ENCODE peak calls at places on chromosome 14, in four cellular contexts. One of them, this sample, is unnamed.
A peak's percentile ranks its signal among the peaks of the same experiment; 100 is the strongest.

GRCh38 chr14:93938766-93939303 is 11.7 kb downstream of the FAM181A start:
- DNase-seq in CD4-positive, CD25-positive, alpha-beta regulatory T cell: no peak
- DNase-seq in brain microvascular endothelial cell: no peak
- DNase-seq in cardiac muscle cell: no peak
- DNase-seq in this sample: peak; percentile 57

GRCh38 chr14:64117671-64118402 is 176.3 kb downstream of the ESR2 start:
- DNase-seq in CD4-positive, CD25-positive, alpha-beta regulatory T cell: no peak
- DNase-seq in brain microvascular endothelial cell: peak; percentile 77
- DNase-seq in cardiac muscle cell: peak; percentile 29
- DNase-seq in this sample: peak; percentile 78

GRCh38 chr14:30756594-30756993 is 117.8 kb upstream of the COCH start:
- DNase-seq in CD4-positive, CD25-positive, alpha-beta regulatory T cell: no peak
- DNase-seq in brain microvascular endothelial cell: no peak
- DNase-seq in cardiac muscle cell: no peak
- DNase-seq in this sample: no peak

GRCh38 chr14:67441672-67442071 is 29.7 kb upstream of the PLEK2 start:
- DNase-seq in CD4-positive, CD25-positive, alpha-beta regulatory T cell: no peak
- DNase-seq in brain microvascular endothelial cell: no peak
- DNase-seq in cardiac muscle cell: no peak
- DNase-seq in this sample: no peak

GRCh38 chr14:90235179-90235976 is 21.0 kb upstream of the PSMC1 start:
- DNase-seq in CD4-positive, CD25-positive, alpha-beta regulatory T cell: peak; percentile 21
- DNase-seq in brain microvascular endothelial cell: peak; percentile 45
- DNase-seq in cardiac muscle cell: peak; percentile 72
- DNase-seq in this sample: peak; percentile 84

GRCh38 chr14:88269816-88270416 is 53.2 kb downstream of the KCNK10 start:
- DNase-seq in CD4-positive, CD25-positive, alpha-beta regulatory T cell: no peak
- DNase-seq in brain microvascular endothelial cell: no peak
- DNase-seq in cardiac muscle cell: no peak
- DNase-seq in this sample: no peak

GRCh38 chr14:21846227-21846885 is 172.7 kb upstream of the OR4E1 start:
- DNase-seq in CD4-positive, CD25-positive, alpha-beta regulatory T cell: peak; percentile 57
- DNase-seq in brain microvascular endothelial cell: peak; percentile 25
- DNase-seq in cardiac muscle cell: peak; percentile 17
- DNase-seq in this sample: no peak

GRCh38 chr14:73239463-73240241 is 2.3 kb downstream of the PAPLN start:
- DNase-seq in CD4-positive, CD25-positive, alpha-beta regulatory T cell: no peak
- DNase-seq in brain microvascular endothelial cell: peak; percentile 53
- DNase-seq in cardiac muscle cell: peak; percentile 72
- DNase-seq in this sample: peak; percentile 80

GRCh38 chr14:95468416-95469133 is 47.9 kb downstream of the SYNE3 start:
- DNase-seq in CD4-positive, CD25-positive, alpha-beta regulatory T cell: no peak
- DNase-seq in brain microvascular endothelial cell: no peak
- DNase-seq in cardiac muscle cell: no peak
- DNase-seq in this sample: peak; percentile 21

GRCh38 chr14:83988274-83988673 is 1541.7 kb upstream of the FLRT2 start:
- DNase-seq in CD4-positive, CD25-positive, alpha-beta regulatory T cell: no peak
- DNase-seq in brain microvascular endothelial cell: no peak
- DNase-seq in cardiac muscle cell: peak; percentile 83
- DNase-seq in this sample: no peak

GRCh38 chr14:56787530-56787929 is 22.7 kb downstream of the OTX2 start:
- DNase-seq in CD4-positive, CD25-positive, alpha-beta regulatory T cell: no peak
- DNase-seq in brain microvascular endothelial cell: no peak
- DNase-seq in cardiac muscle cell: no peak
- DNase-seq in this sample: no peak

GRCh38 chr14:68495101-68495637 is 297.7 kb downstream of the ZFP36L1 start:
- DNase-seq in CD4-positive, CD25-positive, alpha-beta regulatory T cell: no peak
- DNase-seq in brain microvascular endothelial cell: no peak
- DNase-seq in cardiac muscle cell: no peak
- DNase-seq in this sample: no peak

GRCh38 chr14:98966465-98967162 is 305.4 kb downstream of the BCL11B start:
- DNase-seq in CD4-positive, CD25-positive, alpha-beta regulatory T cell: no peak
- DNase-seq in brain microvascular endothelial cell: no peak
- DNase-seq in cardiac muscle cell: no peak
- DNase-seq in this sample: no peak

GRCh38 chr14:35964736-35965135 is 138.6 kb downstream of the BRMS1L start:
- DNase-seq in CD4-positive, CD25-positive, alpha-beta regulatory T cell: no peak
- DNase-seq in brain microvascular endothelial cell: no peak
- DNase-seq in cardiac muscle cell: no peak
- DNase-seq in this sample: no peak

GRCh38 chr14:32933623-32933942 is 5.1 kb upstream of the NPAS3 start:
- DNase-seq in CD4-positive, CD25-positive, alpha-beta regulatory T cell: no peak
- DNase-seq in brain microvascular endothelial cell: peak; percentile 37
- DNase-seq in cardiac muscle cell: peak; percentile 32
- DNase-seq in this sample: no peak

GRCh38 chr14:75422169-75422568 is 5.7 kb upstream of the JDP2 start:
- DNase-seq in CD4-positive, CD25-positive, alpha-beta regulatory T cell: no peak
- DNase-seq in brain microvascular endothelial cell: peak; percentile 42
- DNase-seq in cardiac muscle cell: no peak
- DNase-seq in this sample: no peak

GRCh38 chr14:67785270-67786109 is 30.9 kb downstream of the ZFYVE26 start:
- DNase-seq in CD4-positive, CD25-positive, alpha-beta regulatory T cell: no peak
- DNase-seq in brain microvascular endothelial cell: no peak
- DNase-seq in cardiac muscle cell: no peak
- DNase-seq in this sample: no peak

GRCh38 chr14:99686557-99687283 is 2.6 kb downstream of the CYP46A1 start:
- DNase-seq in CD4-positive, CD25-positive, alpha-beta regulatory T cell: no peak
- DNase-seq in brain microvascular endothelial cell: no peak
- DNase-seq in cardiac muscle cell: no peak
- DNase-seq in this sample: no peak

DNA sequence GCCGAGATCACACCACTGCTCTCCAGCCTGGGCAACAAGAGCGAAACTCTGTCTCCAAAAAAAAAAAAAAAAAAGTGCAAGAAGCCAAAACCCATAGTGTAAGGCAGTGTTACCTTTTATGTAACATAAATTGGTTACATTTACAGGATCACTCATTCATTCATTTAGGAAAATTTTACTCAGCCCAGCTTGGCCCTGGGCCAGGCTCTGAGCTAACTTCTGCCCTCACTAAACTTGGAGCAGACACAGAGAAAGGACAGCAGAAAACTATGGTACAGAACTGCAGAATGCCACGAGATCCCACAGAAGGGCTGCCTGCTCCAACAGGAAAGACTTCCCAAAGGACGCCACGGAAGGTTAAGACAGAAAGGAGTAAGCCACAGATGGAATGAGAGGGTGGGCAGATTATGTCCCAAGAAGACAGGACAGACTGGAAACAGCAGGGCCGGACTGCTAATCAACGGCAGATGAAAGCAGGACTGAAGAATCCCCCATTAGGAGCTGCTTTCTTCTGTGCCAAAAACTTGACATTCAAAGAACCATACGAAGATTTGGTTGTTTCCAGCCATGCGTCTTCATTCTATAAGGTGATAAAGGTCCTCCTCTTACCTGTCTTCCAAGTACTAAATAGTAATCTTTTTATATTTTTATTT is 18.9 kb downstream of the PPP1R13B start:
- DNase-seq in CD4-positive, CD25-positive, alpha-beta regulatory T cell: no peak
- DNase-seq in brain microvascular endothelial cell: no peak
- DNase-seq in cardiac muscle cell: peak; percentile 69
- DNase-seq in this sample: peak; percentile 69
- H3K27ac ChIP-seq in CD4-positive, CD25-positive, alpha-beta regulatory T cell: no peak overlapping the region
- H3K27ac ChIP-seq in brain microvascular endothelial cell: no peak overlapping the region
- H3K27ac ChIP-seq in cardiac muscle cell: peak overlapping the region; percentile 86
- H3K27ac ChIP-seq in this sample: peak overlapping the region; percentile 47

GRCh38 chr14:37590096-37590809 is 4.8 kb downstream of the FOXA1 start:
- DNase-seq in CD4-positive, CD25-positive, alpha-beta regulatory T cell: no peak
- DNase-seq in brain microvascular endothelial cell: no peak
- DNase-seq in cardiac muscle cell: no peak
- DNase-seq in this sample: no peak

GRCh38 chr14:37587881-37588666 is 7.0 kb downstream of the FOXA1 start:
- DNase-seq in CD4-positive, CD25-positive, alpha-beta regulatory T cell: no peak
- DNase-seq in brain microvascular endothelial cell: no peak
- DNase-seq in cardiac muscle cell: no peak
- DNase-seq in this sample: no peak

GRCh38 chr14:37588667-37588955 is 6.4 kb downstream of the FOXA1 start:
- DNase-seq in CD4-positive, CD25-positive, alpha-beta regulatory T cell: no peak
- DNase-seq in brain microvascular endothelial cell: no peak
- DNase-seq in cardiac muscle cell: no peak
- DNase-seq in this sample: no peak

GRCh38 chr14:37590810-37591139 is 4.3 kb downstream of the FOXA1 start:
- DNase-seq in CD4-positive, CD25-positive, alpha-beta regulatory T cell: no peak
- DNase-seq in brain microvascular endothelial cell: no peak
- DNase-seq in cardiac muscle cell: no peak
- DNase-seq in this sample: no peak

GRCh38 chr14:37588956-37589737 is 5.9 kb downstream of the FOXA1 start:
- DNase-seq in CD4-positive, CD25-positive, alpha-beta regulatory T cell: no peak
- DNase-seq in brain microvascular endothelial cell: no peak
- DNase-seq in cardiac muscle cell: no peak
- DNase-seq in this sample: no peak
- H3K4me3 ChIP-seq in CD4-positive, CD25-positive, alpha-beta regulatory T cell: no peak overlapping the region
- H3K4me3 ChIP-seq in brain microvascular endothelial cell: no peak overlapping the region
- H3K4me3 ChIP-seq in cardiac muscle cell: no peak overlapping the region
- H3K4me3 ChIP-seq in this sample: no peak overlapping the region

DNA sequence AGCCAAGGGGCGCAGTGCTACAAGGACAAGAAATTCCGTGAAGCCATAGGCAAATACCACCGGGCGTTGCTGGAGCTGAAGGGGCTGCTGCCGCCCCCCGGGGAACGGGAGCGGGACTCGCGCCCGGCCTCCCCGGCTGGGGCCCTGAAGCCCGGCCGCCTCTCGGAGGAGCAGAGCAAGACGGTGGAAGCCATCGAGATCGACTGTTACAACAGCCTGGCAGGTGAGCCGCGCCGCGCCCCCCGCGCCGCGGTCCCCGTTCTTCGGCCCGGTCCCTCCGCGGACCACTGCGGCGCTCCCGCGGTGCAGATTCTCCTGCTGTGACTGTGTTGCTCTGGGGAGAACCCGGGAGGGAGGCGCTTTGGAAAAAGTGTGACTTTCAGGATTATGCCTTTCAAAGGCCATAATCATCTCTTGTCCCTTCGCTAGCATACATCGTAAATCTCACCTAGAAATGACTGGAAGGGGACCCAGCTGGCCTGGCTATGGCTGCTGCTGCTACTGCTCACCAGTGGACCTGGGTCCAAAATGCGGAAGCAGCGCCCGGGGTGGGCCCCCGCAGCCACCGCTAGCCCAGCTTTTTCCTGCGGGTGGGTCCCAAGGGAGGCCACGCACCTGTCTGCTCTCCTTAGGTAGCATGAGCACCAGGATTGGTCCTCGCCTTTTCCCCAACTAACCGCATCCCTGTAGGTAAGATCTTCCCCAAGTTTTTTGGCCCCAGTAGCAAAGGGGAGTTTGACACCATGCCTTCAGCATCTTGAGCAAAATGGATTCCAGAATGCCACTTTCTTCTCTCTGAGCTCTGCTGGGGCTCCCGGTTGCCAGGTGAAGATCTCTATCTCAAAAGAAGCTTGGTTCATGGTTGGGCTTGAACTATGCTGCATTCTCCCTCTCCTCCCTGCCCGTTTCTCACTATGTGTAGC is 858 bp downstream of the TTC9 start:
- DNase-seq in CD4-positive, CD25-positive, alpha-beta regulatory T cell: no peak
- DNase-seq in brain microvascular endothelial cell: no peak
- DNase-seq in cardiac muscle cell: peak; percentile 1
- DNase-seq in this sample: peak; percentile 57
- H3K27ac ChIP-seq in CD4-positive, CD25-positive, alpha-beta regulatory T cell: peak overlapping the region; percentile 60
- H3K27ac ChIP-seq in brain microvascular endothelial cell: no peak overlapping the region
- H3K27ac ChIP-seq in cardiac muscle cell: no peak overlapping the region
- H3K27ac ChIP-seq in this sample: no peak overlapping the region

GRCh38 chr14:77316872-77317271 is 3.8 kb downstream of the POMT2 start:
- DNase-seq in CD4-positive, CD25-positive, alpha-beta regulatory T cell: no peak
- DNase-seq in brain microvascular endothelial cell: no peak
- DNase-seq in cardiac muscle cell: no peak
- DNase-seq in this sample: no peak

GRCh38 chr14:77314043-77314442 is 6.6 kb downstream of the POMT2 start:
- DNase-seq in CD4-positive, CD25-positive, alpha-beta regulatory T cell: no peak
- DNase-seq in brain microvascular endothelial cell: peak; percentile 26
- DNase-seq in cardiac muscle cell: peak; percentile 68
- DNase-seq in this sample: no peak

GRCh38 chr14:77315115-77315944 is 5.4 kb downstream of the POMT2 start:
- DNase-seq in CD4-positive, CD25-positive, alpha-beta regulatory T cell: no peak
- DNase-seq in brain microvascular endothelial cell: no peak
- DNase-seq in cardiac muscle cell: no peak
- DNase-seq in this sample: no peak

GRCh38 chr14:77313374-77313773 is 7.3 kb downstream of the POMT2 start:
- DNase-seq in CD4-positive, CD25-positive, alpha-beta regulatory T cell: no peak
- DNase-seq in brain microvascular endothelial cell: no peak
- DNase-seq in cardiac muscle cell: no peak
- DNase-seq in this sample: no peak

DNA sequence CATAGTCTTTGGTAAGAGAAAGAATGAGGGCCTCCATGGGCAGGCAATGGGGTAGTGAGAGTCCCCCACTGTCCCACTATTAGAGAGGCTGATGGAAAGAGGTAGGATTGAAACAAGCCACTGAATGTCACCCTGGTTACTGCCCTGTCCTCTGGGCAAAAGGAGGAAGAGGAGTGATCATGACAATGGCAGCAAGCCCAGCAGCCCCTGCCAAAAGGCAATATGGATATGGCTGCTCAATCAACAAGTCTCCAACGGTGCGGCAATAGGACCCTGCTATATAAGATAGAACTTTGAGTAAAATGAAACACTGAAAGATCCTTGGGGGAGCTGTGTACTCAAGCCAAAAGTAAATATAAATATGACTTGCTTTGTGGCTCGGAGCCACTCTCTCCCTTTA is 6.1 kb downstream of the POMT2 start:
- DNase-seq in CD4-positive, CD25-positive, alpha-beta regulatory T cell: no peak
- DNase-seq in brain microvascular endothelial cell: no peak
- DNase-seq in cardiac muscle cell: no peak
- DNase-seq in this sample: no peak
- H3K4me3 ChIP-seq in CD4-positive, CD25-positive, alpha-beta regulatory T cell: no peak overlapping the region
- H3K4me3 ChIP-seq in brain microvascular endothelial cell: no peak overlapping the region
- H3K4me3 ChIP-seq in cardiac muscle cell: no peak overlapping the region
- H3K4me3 ChIP-seq in this sample: no peak overlapping the region

This sample was measured in right cardiac atrium.